ENCODE peak calls at places on chromosomes 1 and 21, in ten cellular contexts. A is tibial nerve; F is A549; I is activated CD8-positive, alpha-beta memory T cell treated with anti-CD3 and anti-CD28 coated beads for 48 hours; E is pancreas; G is heart left ventricle; Q is AG04450; S is mucosa of gallbladder; L is activated T-cell treated with anti-CD3 and anti-CD28 coated beads, Interleukin-2, amount 50 U/mL, for 48 hours; N is stimulated activated CD4-positive, alpha-beta T cell treated with anti-CD3 and anti-CD28 coated beads, Interleukin-2, amount 100 ng/mL, for 48 hours. J is an unnamed sample.

GRCh38 chr1:37513795-37514349 is 694 bp downstream of the MEAF6 start:
- DNase-seq in A (no peak), F (no peak), I (peak; percentile 40), E (peak; percentile 36), G (no peak), Q (no peak), S (no peak), L (peak; percentile 79), N (peak; percentile 52), J (peak; percentile 15)

GRCh38 chr1:70355111-70355407 is 537 bp upstream of the ANKRD13C start:
- DNase-seq in A (no peak), F (no peak), I (no peak), E (no peak), G (no peak), Q (no peak), S (no peak), L (no peak), N (no peak), J (no peak)

GRCh38 chr1:1371741-1372711 is 3.0 kb downstream of the AURKAIP1 start:
- DNase-seq in A (no peak), F (peak; percentile 71), I (peak; percentile 54), E (peak; percentile 68), G (no peak), Q (no peak), S (peak; percentile 60), L (peak; percentile 91), N (peak; percentile 87), J (peak; percentile 67)

GRCh38 chr1:14597343-14598006 is 1.0 kb upstream of the KAZN start:
- DNase-seq in A (no peak), F (no peak), I (no peak), E (no peak), G (no peak), Q (no peak), S (no peak), L (no peak), N (no peak), J (no peak)

GRCh38 chr21:38802050-38803026 is 3.4 kb upstream of the ETS2 start:
- DNase-seq in A (no peak), F (peak; percentile 69), I (no peak), E (no peak), G (no peak), Q (no peak), S (no peak), L (no peak), N (no peak), J (no peak)

GRCh38 chr1:26045712-26046312 is at the start of gene SLC30A2:
- DNase-seq in A (no peak), F (no peak), I (no peak), E (peak; percentile 65), G (no peak), Q (no peak), S (no peak), L (peak; percentile 25), N (no peak), J (no peak)

GRCh38 chr1:226872455-226872854 is 2.0 kb downstream of the PSEN2 start:
- DNase-seq in A (no peak), F (no peak), I (no peak), E (peak; percentile 81), G (no peak), Q (no peak), S (no peak), L (no peak), N (no peak), J (no peak)

GRCh38 chr1:160756617-160757206 is 17.7 kb downstream of the SLAMF7 start:
- DNase-seq in A (no peak), F (no peak), I (no peak), E (no peak), G (no peak), Q (no peak), S (no peak), L (no peak), N (no peak), J (no peak)

GRCh38 chr1:200971428-200971903 is 52.0 kb downstream of the KIF21B start:
- DNase-seq in A (no peak), F (no peak), I (no peak), E (no peak), G (no peak), Q (no peak), S (no peak), L (no peak), N (no peak), J (no peak)

GRCh38 chr1:232600430-232601258 is 29.3 kb downstream of the SIPA1L2 start:
- DNase-seq in A (no peak), F (no peak), I (no peak), E (no peak), G (no peak), Q (peak; percentile 16), S (no peak), L (no peak), N (no peak), J (no peak)

GRCh38 chr1:205536759-205537361 is 32.4 kb downstream of the CDK18 start:
- DNase-seq in A (no peak), F (no peak), I (no peak), E (peak; percentile 66), G (no peak), Q (no peak), S (peak; percentile 78), L (peak; percentile 35), N (no peak), J (no peak)

GRCh38 chr1:175679931-175680652 is 63.3 kb downstream of the TNR start:
- DNase-seq in A (no peak), F (no peak), I (no peak), E (no peak), G (no peak), Q (no peak), S (no peak), L (no peak), N (no peak), J (no peak)

GRCh38 chr1:30778156-30778978 is 20.8 kb upstream of the LAPTM5 start:
- DNase-seq in A (no peak), F (no peak), I (no peak), E (no peak), G (no peak), Q (no peak), S (peak; percentile 54), L (peak; percentile 55), N (no peak), J (no peak)

GRCh38 chr1:232378266-232379041 is 251.5 kb downstream of the SIPA1L2 start:
- DNase-seq in A (no peak), F (no peak), I (no peak), E (peak; percentile 67), G (no peak), Q (no peak), S (no peak), L (no peak), N (no peak), J (no peak)

GRCh38 chr1:83742446-83742845 is 256.5 kb downstream of the TTLL7 start:
- DNase-seq in A (no peak), F (no peak), I (no peak), E (no peak), G (no peak), Q (no peak), S (no peak), L (no peak), N (no peak), J (no peak)

GRCh38 chr1:45356186-45356585 is 15.9 kb upstream of the MUTYH start:
- DNase-seq in A (no peak), F (no peak), I (no peak), E (no peak), G (no peak), Q (no peak), S (no peak), L (no peak), N (no peak), J (no peak)

GRCh38 chr1:60865146-60865545 is 217.2 kb upstream of the NFIA start:
- DNase-seq in A (no peak), F (no peak), I (no peak), E (no peak), G (no peak), Q (no peak), S (no peak), L (no peak), N (no peak), J (no peak)

GRCh38 chr21:29771491-29772066 is 168.2 kb downstream of the GRIK1 start:
- DNase-seq in A (no peak), F (no peak), I (no peak), E (no peak), G (no peak), Q (no peak), S (no peak), L (no peak), N (no peak), J (no peak)

GRCh38 chr1:114087495-114087894 is 66.2 kb downstream of the SYT6 start:
- DNase-seq in A (no peak), F (no peak), I (no peak), E (no peak), G (no peak), Q (no peak), S (no peak), L (no peak), N (no peak), J (no peak)

GRCh38 chr1:107787299-107787698 is 177.7 kb downstream of the VAV3 start:
- DNase-seq in A (no peak), F (no peak), I (no peak), E (no peak), G (no peak), Q (no peak), S (no peak), L (peak; percentile 39), N (no peak), J (no peak)